ENCODE peak calls at places on chromosome 22, in four cellular contexts. K is CD8-positive, alpha-beta memory T cell; D is transverse colon; V is tibial artery. N is an unnamed sample.
A peak's percentile ranks its signal among the peaks of the same experiment; 100 is the strongest.

GRCh38 chr22:46931414-46931813 is 169.0 kb downstream of the TBC1D22A start:
- DNase-seq in K (no peak), D (no peak), V (no peak), N (no peak)

GRCh38 chr22:18048441-18048898 is 24.1 kb upstream of the MICAL3 start:
- DNase-seq in K (no peak), D (no peak), V (no peak), N (no peak)

GRCh38 chr22:25658641-25659040 is 83.3 kb upstream of the MYO18B start:
- DNase-seq in K (no peak), D (no peak), V (no peak), N (no peak)

GRCh38 chr22:25763239-25763777 is 21.3 kb downstream of the MYO18B start:
- DNase-seq in K (no peak), D (no peak), V (no peak), N (no peak)

GRCh38 chr22:49825944-49826602 is 1.6 kb downstream of the BRD1 start:
- DNase-seq in K (peak; percentile 58), D (peak; percentile 61), V (no peak), N (no peak)

GRCh38 chr22:46797355-46797754 is 34.9 kb downstream of the TBC1D22A start:
- DNase-seq in K (no peak), D (no peak), V (no peak), N (no peak)

GRCh38 chr22:27810566-27810965 is 9.0 kb upstream of the MN1 start:
- DNase-seq in K (no peak), D (peak; percentile 47), V (peak; percentile 86), N (no peak)

GRCh38 chr22:38879102-38879729 is 7.2 kb upstream of the CBX6 start:
- DNase-seq in K (no peak), D (no peak), V (no peak), N (no peak)

GRCh38 chr22:40199223-40199622 is 21.5 kb downstream of the TNRC6B start:
- DNase-seq in K (no peak), D (no peak), V (no peak), N (no peak)

GRCh38 chr22:50260801-50261614 is 475 bp downstream of the MAPK12 start:
- DNase-seq in K (no peak), D (no peak), V (no peak), N (no peak)

GRCh38 chr22:32661296-32661695 is 140.2 kb upstream of the TIMP3 start:
- DNase-seq in K (no peak), D (peak; percentile 24), V (peak; percentile 65), N (no peak)

GRCh38 chr22:32309585-32310251 is 47.9 kb upstream of the RFPL3 start:
- DNase-seq in K (no peak), D (no peak), V (no peak), N (no peak)

GRCh38 chr22:24142831-24143230 is 38.5 kb upstream of the SUSD2 start:
- DNase-seq in K (no peak), D (no peak), V (no peak), N (no peak)

GRCh38 chr22:27635852-27636251 is 165.7 kb downstream of the MN1 start:
- DNase-seq in K (no peak), D (no peak), V (no peak), N (no peak)

GRCh38 chr22:28019360-28019759 is 100.3 kb upstream of the PITPNB start:
- DNase-seq in K (no peak), D (peak; percentile 3), V (peak; percentile 19), N (no peak)

GRCh38 chr22:38415561-38416321 is 39.3 kb downstream of the KCNJ4 start:
- DNase-seq in K (no peak), D (no peak), V (no peak), N (no peak)

GRCh38 chr22:29457730-29458129 is 19.3 kb downstream of the RFPL1 start:
- DNase-seq in K (no peak), D (peak; percentile 13), V (no peak), N (no peak)

GRCh38 chr22:50115693-50116092 is 25.9 kb downstream of the MOV10L1 start:
- DNase-seq in K (no peak), D (no peak), V (no peak), N (no peak)

DNA sequence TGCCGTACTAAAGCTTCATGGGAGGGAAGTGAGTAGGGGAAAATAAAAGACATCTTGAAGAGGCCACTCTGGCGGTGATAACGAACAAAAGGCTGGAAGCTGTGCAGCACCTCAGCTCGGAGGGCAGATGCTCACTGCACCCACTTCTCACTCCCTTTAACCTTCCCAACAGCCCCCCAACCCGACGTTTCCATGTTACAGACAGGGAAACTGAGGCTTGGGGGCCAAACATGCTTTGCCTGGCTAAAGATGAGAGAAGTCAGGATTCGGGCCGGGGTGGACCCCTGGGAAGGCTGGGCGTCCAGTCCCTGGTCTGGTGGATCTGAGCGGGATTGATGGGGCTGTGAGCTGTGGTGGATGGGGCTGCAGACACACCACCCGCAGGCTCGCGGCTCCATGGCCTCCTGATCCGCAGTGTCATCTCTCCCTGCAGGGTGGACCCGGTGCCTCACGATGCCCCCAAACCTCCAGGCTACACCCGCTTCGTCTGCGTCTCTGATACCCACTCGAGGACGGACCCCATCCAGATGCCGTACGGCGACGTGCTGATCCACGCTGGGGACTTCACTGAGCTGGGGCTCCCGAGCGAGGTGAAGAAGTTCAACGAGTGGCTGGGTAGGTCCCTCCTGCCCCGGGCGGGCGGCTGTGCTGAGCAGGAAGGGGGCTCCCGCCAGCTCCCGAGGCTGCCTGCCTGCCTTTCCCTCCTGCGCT is 22.9 kb downstream of the MPPED1 start:
- DNase-seq in K (no peak), D (no peak), V (no peak), N (no peak)
- H3K27me3 ChIP-seq in K (peaks cover 6% of the 10 kb centered on the region), D (peaks cover 33% of the 10 kb centered on the region), V (peaks cover 85% of the 10 kb centered on the region), N (no peaks in the 10 kb centered on the region)

DNA sequence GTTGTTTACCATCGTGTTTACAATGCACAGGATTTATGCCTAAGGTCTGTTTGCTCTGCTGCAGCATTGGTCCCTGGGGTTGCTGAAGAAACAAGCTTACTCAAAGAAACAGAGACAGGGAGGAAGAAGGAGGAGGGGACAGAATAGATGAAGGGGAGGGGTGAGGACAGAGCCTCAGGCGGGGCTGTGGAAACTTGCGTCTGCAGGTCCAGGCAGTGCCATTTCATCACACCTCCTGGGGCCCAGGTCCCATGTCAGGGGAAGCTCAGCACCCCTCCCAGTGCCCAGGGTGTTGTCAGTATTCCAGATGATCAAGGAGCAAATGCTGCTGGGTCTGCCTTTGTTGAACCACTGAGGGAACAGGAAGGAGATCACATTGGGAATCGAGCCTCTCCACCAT is 1406.8 kb downstream of the TBC1D22A start:
- DNase-seq in K (no peak), D (no peak), V (no peak), N (no peak)
- H3K4me1 ChIP-seq in K (no peaks in the 10 kb centered on the region), D (no peaks in the 10 kb centered on the region), V (no peaks in the 10 kb centered on the region), N (no peaks in the 10 kb centered on the region)

GRCh38 chr22:48483764-48484528 is 1343.7 kb downstream of the BRD1 start:
- DNase-seq in K (no peak), D (no peak), V (no peak), N (no peak)

GRCh38 chr22:48486163-48486957 is 1341.3 kb downstream of the BRD1 start:
- DNase-seq in K (no peak), D (no peak), V (no peak), N (no peak)

GRCh38 chr22:48488149-48488551 is 1339.5 kb downstream of the BRD1 start:
- DNase-seq in K (no peak), D (no peak), V (no peak), N (no peak)

GRCh38 chr22:48482771-48483170 is 1344.9 kb downstream of the BRD1 start:
- DNase-seq in K (no peak), D (no peak), V (no peak), N (no peak)

GRCh38 chr22:48485144-48486135 is 1342.2 kb downstream of the BRD1 start:
- DNase-seq in K (no peak), D (no peak), V (no peak), N (no peak)
- H3K9me3 ChIP-seq in K (no peaks in the 10 kb centered on the region), D (no peaks in the 10 kb centered on the region), V (no peaks in the 10 kb centered on the region), N (no peaks in the 10 kb centered on the region)

DNA sequence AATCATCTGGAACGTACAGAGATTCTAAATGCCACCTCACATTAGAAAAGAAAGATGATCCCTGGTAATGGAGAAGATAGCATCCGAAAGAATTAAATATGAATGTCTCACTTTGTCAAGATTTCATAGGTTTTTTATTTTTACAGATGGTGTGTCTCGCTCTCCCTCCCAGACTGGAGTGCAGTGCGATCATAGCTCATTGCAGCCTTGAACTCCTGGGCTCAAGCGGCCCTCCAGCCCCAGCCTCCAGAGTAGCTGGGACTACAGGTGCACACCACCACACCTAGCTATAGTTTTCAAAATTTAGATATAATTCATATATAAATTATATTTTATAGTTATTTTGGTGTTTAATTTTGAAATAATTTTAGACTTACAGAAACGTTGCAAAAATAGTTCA is 16.7 kb upstream of the SMTN start:
- DNase-seq in K (no peak), D (no peak), V (no peak), N (no peak)
- H3K27me3 ChIP-seq in K (no peaks in the 10 kb centered on the region), D (no peaks in the 10 kb centered on the region), V (no peaks in the 10 kb centered on the region), N (no peaks in the 10 kb centered on the region)